ENCODE peak calls at places on chromosomes 4 and X, in six cellular contexts. K is NCI-H2107, I is nephron progenitor cell, P is neural crest cell, T is Daoy, X is head of caudate nucleus. C is an unnamed sample.
A peak's percentile ranks its signal among the peaks of the same experiment; 100 is the strongest.

GRCh38 chrX:10190367-10190766 is 33.6 kb downstream of the CLCN4 start:
- DNase-seq in K (peak; percentile 23), I (peak; percentile 14), P (peak; percentile 22), T (peak; percentile 66), X (peak; percentile 54), C (peak; percentile 20)

GRCh38 chrX:41085105-41085882 is at the start of gene USP9X:
- DNase-seq in K (peak; percentile 88), I (peak; percentile 83), P (peak; percentile 67), T (peak; percentile 86), X (peak; percentile 88), C (peak; percentile 86)

GRCh38 chr4:139988863-139989765 is 164.9 kb downstream of the MAML3 start:
- DNase-seq in K (no peak), I (no peak), P (no peak), T (peak; percentile 90), X (peak; percentile 73), C (peak; percentile 75)

GRCh38 chr4:129218897-129219296 is 122.9 kb downstream of the C4orf33 start:
- DNase-seq in K (no peak), I (no peak), P (no peak), T (no peak), X (no peak), C (no peak)

GRCh38 chr4:180059216-180059881 is 2183.9 kb upstream of the TENM3 start:
- DNase-seq in K (no peak), I (peak; percentile 60), P (peak; percentile 28), T (peak; percentile 4), X (peak; percentile 62), C (no peak)

GRCh38 chrX:123184858-123185251 is 777 bp downstream of the GRIA3 start:
- DNase-seq in K (no peak), I (peak; percentile 35), P (peak; percentile 6), T (no peak), X (peak; percentile 56), C (no peak)

GRCh38 chr4:55736605-55737183 is 82.9 kb upstream of the EXOC1L start:
- DNase-seq in K (no peak), I (no peak), P (no peak), T (no peak), X (no peak), C (no peak)

GRCh38 chr4:170875868-170876267 is 786.1 kb upstream of the AADAT start:
- DNase-seq in K (no peak), I (no peak), P (no peak), T (no peak), X (no peak), C (no peak)

GRCh38 chrX:96394566-96394965 is 290.1 kb upstream of the DIAPH2 start:
- DNase-seq in K (no peak), I (no peak), P (no peak), T (no peak), X (no peak), C (no peak)

GRCh38 chr4:144565558-144566195 is 80.3 kb upstream of the HHIP start:
- DNase-seq in K (no peak), I (no peak), P (no peak), T (no peak), X (no peak), C (no peak)

GRCh38 chrX:103248553-103248952 is 6.4 kb downstream of the TCEAL8 start:
- DNase-seq in K (peak; percentile 5), I (no peak), P (no peak), T (no peak), X (no peak), C (peak; percentile 11)

GRCh38 chr4:15765910-15766703 is 12.0 kb upstream of the CD38 start:
- DNase-seq in K (no peak), I (no peak), P (no peak), T (no peak), X (no peak), C (peak; percentile 70)

C was measured in activated CD8-positive, alpha-beta T cell treated with anti-CD3 and anti-CD28 coated beads for 36 hours.